ENCODE peak calls at places on chromosomes 16 and 17, in eight cellular contexts. One of them, this sample, is unnamed.

GRCh38 chr17:19418312-19418992 is 7.4 kb downstream of the RNF112 start:
- DNase-seq in IMR-90: peak
- DNase-seq in heart left ventricle: no peak
- DNase-seq in A673: no peak
- DNase-seq in neural crest cell: no peak
- DNase-seq in fibroblast of pulmonary artery: peak
- DNase-seq in upper lobe of right lung: no peak
- DNase-seq in endothelial cell: no peak
- DNase-seq in this sample: peak

GRCh38 chr16:3444032-3444388 is 530 bp downstream of the NAA60 start:
- DNase-seq in endothelial cell: peak
- DNase-seq in upper lobe of right lung: no peak
- DNase-seq in heart left ventricle: no peak
- DNase-seq in neural crest cell: no peak
- DNase-seq in A673: peak
- DNase-seq in IMR-90: peak
- DNase-seq in fibroblast of pulmonary artery: peak
- DNase-seq in this sample: peak

GRCh38 chr17:76204277-76204676 is 36.0 kb downstream of the RNF157 start:
- DNase-seq in upper lobe of right lung: no peak
- DNase-seq in fibroblast of pulmonary artery: peak
- DNase-seq in IMR-90: peak
- DNase-seq in neural crest cell: no peak
- DNase-seq in endothelial cell: no peak
- DNase-seq in heart left ventricle: no peak
- DNase-seq in A673: no peak
- DNase-seq in this sample: no peak

GRCh38 chr17:44389723-44390202 is 314 bp upstream of the ITGA2B start:
- DNase-seq in IMR-90: no peak
- DNase-seq in heart left ventricle: no peak
- DNase-seq in A673: no peak
- DNase-seq in endothelial cell: no peak
- DNase-seq in upper lobe of right lung: peak
- DNase-seq in neural crest cell: no peak
- DNase-seq in fibroblast of pulmonary artery: no peak
- DNase-seq in this sample: no peak

GRCh38 chr16:15434425-15435215 is at the start of gene BMERB1:
- DNase-seq in IMR-90: peak
- DNase-seq in upper lobe of right lung: peak
- DNase-seq in neural crest cell: peak
- DNase-seq in A673: peak
- DNase-seq in endothelial cell: peak
- DNase-seq in heart left ventricle: peak
- DNase-seq in fibroblast of pulmonary artery: peak
- DNase-seq in this sample: peak

GRCh38 chr16:13829712-13830304 is 90.1 kb upstream of the ERCC4 start:
- DNase-seq in IMR-90: no peak
- DNase-seq in heart left ventricle: no peak
- DNase-seq in A673: peak
- DNase-seq in fibroblast of pulmonary artery: no peak
- DNase-seq in neural crest cell: no peak
- DNase-seq in upper lobe of right lung: no peak
- DNase-seq in endothelial cell: no peak
- DNase-seq in this sample: no peak

GRCh38 chr17:36858119-36859002 is 78.9 kb upstream of the LHX1 start:
- DNase-seq in upper lobe of right lung: no peak
- DNase-seq in neural crest cell: no peak
- DNase-seq in heart left ventricle: no peak
- DNase-seq in endothelial cell: no peak
- DNase-seq in IMR-90: no peak
- DNase-seq in A673: no peak
- DNase-seq in fibroblast of pulmonary artery: no peak
- DNase-seq in this sample: no peak

GRCh38 chr16:11190585-11191565 is 65.1 kb downstream of the SOCS1 start:
- DNase-seq in IMR-90: peak
- DNase-seq in upper lobe of right lung: no peak
- DNase-seq in fibroblast of pulmonary artery: peak
- DNase-seq in heart left ventricle: no peak
- DNase-seq in A673: no peak
- DNase-seq in endothelial cell: no peak
- DNase-seq in neural crest cell: no peak
- DNase-seq in this sample: no peak

GRCh38 chr17:45131616-45132301 is 556 bp downstream of the PLCD3 start:
- DNase-seq in heart left ventricle: peak
- DNase-seq in upper lobe of right lung: peak
- DNase-seq in fibroblast of pulmonary artery: no peak
- DNase-seq in endothelial cell: peak
- DNase-seq in neural crest cell: peak
- DNase-seq in IMR-90: no peak
- DNase-seq in A673: peak
- DNase-seq in this sample: peak

GRCh38 chr17:73369126-73369525 is 57.3 kb upstream of the CDC42EP4 start:
- DNase-seq in endothelial cell: no peak
- DNase-seq in IMR-90: no peak
- DNase-seq in A673: no peak
- DNase-seq in upper lobe of right lung: no peak
- DNase-seq in heart left ventricle: peak
- DNase-seq in neural crest cell: no peak
- DNase-seq in fibroblast of pulmonary artery: peak
- DNase-seq in this sample: no peak

GRCh38 chr16:84368327-84368996 is at the start of gene ATP2C2:
- DNase-seq in upper lobe of right lung: peak
- DNase-seq in neural crest cell: no peak
- DNase-seq in A673: no peak
- DNase-seq in IMR-90: no peak
- DNase-seq in endothelial cell: peak
- DNase-seq in heart left ventricle: no peak
- DNase-seq in fibroblast of pulmonary artery: no peak
- DNase-seq in this sample: no peak

GRCh38 chr17:50111687-50112655 is 16.8 kb downstream of the PDK2 start:
- DNase-seq in IMR-90: no peak
- DNase-seq in endothelial cell: no peak
- DNase-seq in heart left ventricle: peak
- DNase-seq in upper lobe of right lung: no peak
- DNase-seq in A673: no peak
- DNase-seq in neural crest cell: peak
- DNase-seq in fibroblast of pulmonary artery: no peak
- DNase-seq in this sample: no peak

GRCh38 chr16:11796227-11797165 is 562 bp downstream of the ZC3H7A start:
- DNase-seq in neural crest cell: peak
- DNase-seq in A673: no peak
- DNase-seq in IMR-90: peak
- DNase-seq in fibroblast of pulmonary artery: no peak
- DNase-seq in upper lobe of right lung: peak
- DNase-seq in heart left ventricle: peak
- DNase-seq in endothelial cell: peak
- DNase-seq in this sample: no peak

GRCh38 chr17:17346428-17347233 is 43.5 kb downstream of the NT5M start:
- DNase-seq in fibroblast of pulmonary artery: no peak
- DNase-seq in IMR-90: no peak
- DNase-seq in heart left ventricle: no peak
- DNase-seq in A673: no peak
- DNase-seq in endothelial cell: no peak
- DNase-seq in neural crest cell: no peak
- DNase-seq in upper lobe of right lung: peak
- DNase-seq in this sample: no peak

GRCh38 chr17:50155115-50155819 is 4.8 kb upstream of the PPP1R9B start:
- DNase-seq in fibroblast of pulmonary artery: peak
- DNase-seq in IMR-90: peak
- DNase-seq in upper lobe of right lung: no peak
- DNase-seq in A673: no peak
- DNase-seq in heart left ventricle: peak
- DNase-seq in neural crest cell: no peak
- DNase-seq in endothelial cell: no peak
- DNase-seq in this sample: no peak

GRCh38 chr16:71537643-71538042 is 11.4 kb downstream of the CHST4 start:
- DNase-seq in upper lobe of right lung: no peak
- DNase-seq in A673: peak
- DNase-seq in neural crest cell: peak
- DNase-seq in fibroblast of pulmonary artery: peak
- DNase-seq in heart left ventricle: no peak
- DNase-seq in IMR-90: peak
- DNase-seq in endothelial cell: peak
- DNase-seq in this sample: peak
- TF ChIP-seq CTCF in upper lobe of right lung: peak
- TF ChIP-seq CTCF in A673: peak
- TF ChIP-seq CTCF in neural crest cell: peak
- TF ChIP-seq CTCF in fibroblast of pulmonary artery: peak
- TF ChIP-seq CTCF in heart left ventricle: peak
- TF ChIP-seq CTCF in IMR-90: peak
- TF ChIP-seq CTCF in endothelial cell: peak
- TF ChIP-seq CTCF in this sample: peak

GRCh38 chr16:68759062-68759461 is 22.0 kb downstream of the CDH1 start:
- DNase-seq in A673: no peak
- DNase-seq in IMR-90: no peak
- DNase-seq in neural crest cell: no peak
- DNase-seq in heart left ventricle: no peak
- DNase-seq in upper lobe of right lung: no peak
- DNase-seq in fibroblast of pulmonary artery: no peak
- DNase-seq in endothelial cell: no peak
- DNase-seq in this sample: no peak

GRCh38 chr16:68768170-68768569 is 31.1 kb downstream of the CDH1 start:
- DNase-seq in A673: no peak
- DNase-seq in fibroblast of pulmonary artery: no peak
- DNase-seq in endothelial cell: no peak
- DNase-seq in IMR-90: no peak
- DNase-seq in neural crest cell: no peak
- DNase-seq in heart left ventricle: no peak
- DNase-seq in upper lobe of right lung: no peak
- DNase-seq in this sample: no peak

GRCh38 chr16:68762996-68763756 is 26.1 kb downstream of the CDH1 start:
- DNase-seq in IMR-90: no peak
- DNase-seq in fibroblast of pulmonary artery: peak
- DNase-seq in endothelial cell: no peak
- DNase-seq in heart left ventricle: no peak
- DNase-seq in upper lobe of right lung: no peak
- DNase-seq in A673: no peak
- DNase-seq in neural crest cell: no peak
- DNase-seq in this sample: no peak

GRCh38 chr16:68760671-68761275 is 23.7 kb downstream of the CDH1 start:
- DNase-seq in endothelial cell: no peak
- DNase-seq in upper lobe of right lung: no peak
- DNase-seq in IMR-90: peak
- DNase-seq in neural crest cell: no peak
- DNase-seq in heart left ventricle: no peak
- DNase-seq in fibroblast of pulmonary artery: peak
- DNase-seq in A673: no peak
- DNase-seq in this sample: peak

GRCh38 chr16:68764866-68765265 is 27.8 kb downstream of the CDH1 start:
- DNase-seq in endothelial cell: no peak
- DNase-seq in fibroblast of pulmonary artery: no peak
- DNase-seq in A673: no peak
- DNase-seq in neural crest cell: no peak
- DNase-seq in heart left ventricle: no peak
- DNase-seq in IMR-90: no peak
- DNase-seq in upper lobe of right lung: no peak
- DNase-seq in this sample: peak
- TF ChIP-seq CTCF in endothelial cell: no peak
- TF ChIP-seq CTCF in fibroblast of pulmonary artery: no peak
- TF ChIP-seq CTCF in A673: no peak
- TF ChIP-seq CTCF in neural crest cell: no peak
- TF ChIP-seq CTCF in heart left ventricle: no peak
- TF ChIP-seq CTCF in IMR-90: no peak
- TF ChIP-seq CTCF in upper lobe of right lung: no peak
- TF ChIP-seq CTCF in this sample: no peak

DNA sequence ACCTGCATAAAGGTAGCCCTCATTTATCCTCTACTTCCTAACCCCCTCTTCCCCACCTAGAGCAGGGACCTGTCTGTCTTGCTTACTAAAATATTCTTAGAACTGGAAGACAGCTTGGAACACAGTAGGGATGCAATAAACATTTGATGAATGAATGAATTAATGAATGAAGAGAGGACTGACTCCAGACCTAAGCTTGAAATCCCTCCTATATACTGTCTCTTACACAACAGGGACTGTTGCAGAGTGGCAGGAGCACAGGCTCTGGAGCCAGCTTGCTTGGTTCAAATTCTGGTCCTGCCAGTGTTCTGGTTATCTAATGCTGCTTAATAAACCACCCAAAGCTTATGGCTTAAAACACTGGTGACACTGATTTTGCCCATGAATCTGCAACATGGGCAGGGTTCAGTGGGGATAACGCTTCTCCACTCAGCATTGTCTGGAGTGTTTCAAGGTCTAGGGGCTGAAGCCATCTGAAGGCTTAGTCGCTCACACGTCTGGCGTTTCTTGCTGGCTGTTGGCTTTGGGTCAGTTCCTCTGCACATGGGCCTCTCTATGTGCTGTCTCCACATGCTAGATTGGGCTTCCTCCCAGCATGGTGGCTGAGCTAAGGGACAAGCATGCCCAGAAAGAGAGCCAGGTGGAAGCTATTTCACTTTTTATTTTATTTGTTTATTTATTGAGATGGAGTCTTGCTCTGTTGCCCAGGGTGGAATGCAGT is 12.8 kb upstream of the RAP1GAP2 start:
- DNase-seq in fibroblast of pulmonary artery: no peak
- DNase-seq in upper lobe of right lung: no peak
- DNase-seq in endothelial cell: no peak
- DNase-seq in A673: no peak
- DNase-seq in neural crest cell: no peak
- DNase-seq in IMR-90: no peak
- DNase-seq in heart left ventricle: no peak
- DNase-seq in this sample: no peak
- TF ChIP-seq CTCF in fibroblast of pulmonary artery: no peak
- TF ChIP-seq CTCF in upper lobe of right lung: no peak
- TF ChIP-seq CTCF in endothelial cell: no peak
- TF ChIP-seq CTCF in A673: no peak
- TF ChIP-seq CTCF in neural crest cell: no peak
- TF ChIP-seq CTCF in IMR-90: no peak
- TF ChIP-seq CTCF in heart left ventricle: no peak
- TF ChIP-seq CTCF in this sample: no peak

GRCh38 chr17:29114141-29114540 is 66.1 kb downstream of the MYO18A start:
- DNase-seq in endothelial cell: no peak
- DNase-seq in upper lobe of right lung: no peak
- DNase-seq in IMR-90: no peak
- DNase-seq in fibroblast of pulmonary artery: no peak
- DNase-seq in neural crest cell: no peak
- DNase-seq in A673: no peak
- DNase-seq in heart left ventricle: no peak
- DNase-seq in this sample: no peak

GRCh38 chr17:29115435-29115834 is 64.8 kb downstream of the MYO18A start:
- DNase-seq in neural crest cell: no peak
- DNase-seq in fibroblast of pulmonary artery: no peak
- DNase-seq in upper lobe of right lung: no peak
- DNase-seq in heart left ventricle: no peak
- DNase-seq in IMR-90: no peak
- DNase-seq in A673: no peak
- DNase-seq in endothelial cell: no peak
- DNase-seq in this sample: no peak

GRCh38 chr17:29117440-29117753 is 62.8 kb downstream of the MYO18A start:
- DNase-seq in heart left ventricle: no peak
- DNase-seq in IMR-90: no peak
- DNase-seq in A673: no peak
- DNase-seq in neural crest cell: no peak
- DNase-seq in fibroblast of pulmonary artery: no peak
- DNase-seq in endothelial cell: no peak
- DNase-seq in upper lobe of right lung: no peak
- DNase-seq in this sample: no peak

GRCh38 chr17:29116652-29117439 is 63.4 kb downstream of the MYO18A start:
- DNase-seq in A673: peak
- DNase-seq in heart left ventricle: peak
- DNase-seq in neural crest cell: peak
- DNase-seq in endothelial cell: peak
- DNase-seq in upper lobe of right lung: peak
- DNase-seq in fibroblast of pulmonary artery: peak
- DNase-seq in IMR-90: peak
- DNase-seq in this sample: peak

GRCh38 chr17:29115906-29116651 is 64.1 kb downstream of the MYO18A start:
- DNase-seq in A673: peak
- DNase-seq in heart left ventricle: no peak
- DNase-seq in neural crest cell: peak
- DNase-seq in fibroblast of pulmonary artery: peak
- DNase-seq in upper lobe of right lung: no peak
- DNase-seq in endothelial cell: no peak
- DNase-seq in IMR-90: peak
- DNase-seq in this sample: peak
- TF ChIP-seq CTCF in A673: peak
- TF ChIP-seq CTCF in heart left ventricle: peak
- TF ChIP-seq CTCF in neural crest cell: peak
- TF ChIP-seq CTCF in fibroblast of pulmonary artery: peak
- TF ChIP-seq CTCF in upper lobe of right lung: peak
- TF ChIP-seq CTCF in endothelial cell: peak
- TF ChIP-seq CTCF in IMR-90: peak
- TF ChIP-seq CTCF in this sample: peak

This sample was measured in activated CD8-positive, alpha-beta T cell treated with anti-CD3 and anti-CD28 coated beads for 36 hours.